ENCODE peak calls at places on chromosome X, in eight cellular contexts. J, V, O, P, H, C, S and L are unnamed samples.
A peak's percentile ranks its signal among the peaks of the same experiment; 100 is the strongest.

GRCh38 chrX:153922932-153923857 is 2.9 kb downstream of the ARHGAP4 start:
- DNase-seq in J (peak; percentile 79), V (no peak), O (peak; percentile 82), P (peak; percentile 63), H (peak; percentile 83), C (peak; percentile 80), S (peak; percentile 69), L (peak; percentile 54)

GRCh38 chrX:136692271-136692670 is 44.3 kb downstream of the CD40LG start:
- DNase-seq in J (no peak), V (no peak), O (no peak), P (no peak), H (no peak), C (no peak), S (no peak), L (no peak)

GRCh38 chrX:128975716-128976115 is 547.6 kb downstream of the SMARCA1 start:
- DNase-seq in J (no peak), V (no peak), O (no peak), P (no peak), H (no peak), C (no peak), S (peak; percentile 17), L (no peak)

GRCh38 chrX:153717445-153717844 is 6.7 kb downstream of the BCAP31 start:
- DNase-seq in J (no peak), V (no peak), O (no peak), P (no peak), H (no peak), C (no peak), S (no peak), L (no peak)

GRCh38 chrX:40864972-40865371 is 129.6 kb upstream of the MED14 start:
- DNase-seq in J (no peak), V (no peak), O (no peak), P (peak; percentile 40), H (no peak), C (no peak), S (no peak), L (no peak)

GRCh38 chrX:69431417-69431816 is 72.7 kb upstream of the NALF2 start:
- DNase-seq in J (no peak), V (no peak), O (no peak), P (no peak), H (no peak), C (no peak), S (no peak), L (no peak)

GRCh38 chrX:3738489-3738888 is 25.0 kb upstream of the PRKX start:
- DNase-seq in J (no peak), V (no peak), O (no peak), P (no peak), H (no peak), C (no peak), S (no peak), L (no peak)

GRCh38 chrX:99572711-99573110 is 837.4 kb downstream of the PCDH19 start:
- DNase-seq in J (no peak), V (no peak), O (no peak), P (no peak), H (no peak), C (no peak), S (no peak), L (no peak)

GRCh38 chrX:84865113-84865512 is 138.6 kb upstream of the APOOL start:
- DNase-seq in J (no peak), V (no peak), O (no peak), P (peak; percentile 25), H (no peak), C (no peak), S (no peak), L (no peak)

GRCh38 chrX:132622130-132622529 is 133.3 kb upstream of the MBNL3 start:
- DNase-seq in J (no peak), V (peak; percentile 10), O (no peak), P (peak; percentile 43), H (no peak), C (peak; percentile 20), S (no peak), L (peak; percentile 50)

GRCh38 chrX:65644621-65645287 is 22.7 kb upstream of the MSN start:
- DNase-seq in J (peak; percentile 82), V (peak; percentile 14), O (peak; percentile 90), P (peak; percentile 85), H (peak; percentile 82), C (peak; percentile 92), S (peak; percentile 67), L (peak; percentile 63)

GRCh38 chrX:21735753-21736127 is 22.2 kb downstream of the SMPX start:
- DNase-seq in J (no peak), V (no peak), O (no peak), P (no peak), H (no peak), C (no peak), S (no peak), L (no peak)

GRCh38 chrX:17656035-17656418 is 81.3 kb upstream of the SCML1 start:
- DNase-seq in J (no peak), V (no peak), O (no peak), P (no peak), H (no peak), C (no peak), S (no peak), L (no peak)

GRCh38 chrX:130626521-130626920 is 224.7 kb downstream of the RBMX2 start:
- DNase-seq in J (no peak), V (no peak), O (no peak), P (no peak), H (no peak), C (no peak), S (no peak), L (peak; percentile 27)

GRCh38 chrX:44382871-44383270 is 39.4 kb upstream of the EFHC2 start:
- DNase-seq in J (no peak), V (no peak), O (no peak), P (peak; percentile 57), H (no peak), C (no peak), S (no peak), L (no peak)

GRCh38 chrX:140432328-140433025 is 72.4 kb downstream of the SOX3 start:
- DNase-seq in J (peak; percentile 30), V (no peak), O (no peak), P (peak; percentile 24), H (no peak), C (no peak), S (no peak), L (no peak)

GRCh38 chrX:110315541-110315940 is 2.3 kb downstream of the AMMECR1 start:
- DNase-seq in J (no peak), V (no peak), O (no peak), P (no peak), H (no peak), C (no peak), S (no peak), L (peak; percentile 40)

GRCh38 chrX:102155806-102156179 is at the start of gene BEX5:
- DNase-seq in J (peak; percentile 28), V (peak; percentile 35), O (peak; percentile 62), P (no peak), H (peak; percentile 40), C (peak; percentile 44), S (no peak), L (no peak)

DNA sequence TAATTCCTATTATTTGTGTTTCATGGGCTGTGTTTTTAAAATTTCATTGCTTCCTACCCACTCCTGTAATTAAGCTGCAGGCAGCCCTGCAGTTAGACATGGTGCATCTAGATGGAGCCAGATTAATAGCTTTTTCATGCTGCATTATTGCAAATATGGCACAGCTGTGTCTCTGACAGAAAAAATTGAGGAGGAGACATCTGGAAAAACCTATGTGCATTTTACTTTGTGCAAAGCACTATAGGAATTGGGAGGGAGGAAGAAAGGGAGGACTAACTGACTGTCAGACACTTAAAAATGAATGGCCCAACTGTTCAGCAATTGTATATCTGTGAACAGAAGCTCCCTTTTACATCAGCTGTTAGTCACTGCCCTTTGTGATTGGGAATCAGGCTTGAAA is 8.1 kb upstream of the RPGR start:
- DNase-seq in J (no peak), V (no peak), O (no peak), P (no peak), H (no peak), C (no peak), S (no peak), L (no peak)
- TF ChIP-seq CTCF in J (peak; percentile 43), V (no peak), O (peak; percentile 14), P (no peak), H (no peak), C (no peak), S (no peak), L (no peak)

GRCh38 chrX:48507246-48507645 is 1.5 kb upstream of the PORCN start:
- DNase-seq in J (no peak), V (no peak), O (no peak), P (no peak), H (no peak), C (no peak), S (no peak), L (no peak)

GRCh38 chrX:48509245-48509590 is 426 bp downstream of the PORCN start:
- DNase-seq in J (no peak), V (no peak), O (no peak), P (no peak), H (no peak), C (no peak), S (no peak), L (no peak)

GRCh38 chrX:48508400-48509244 is at the start of gene PORCN:
- DNase-seq in J (peak; percentile 86), V (peak; percentile 82), O (peak; percentile 81), P (peak; percentile 53), H (peak; percentile 84), C (peak; percentile 79), S (peak; percentile 80), L (peak; percentile 68)

GRCh38 chrX:48505481-48505880 is 3.3 kb upstream of the PORCN start:
- DNase-seq in J (no peak), V (no peak), O (no peak), P (no peak), H (no peak), C (no peak), S (no peak), L (no peak)

DNA sequence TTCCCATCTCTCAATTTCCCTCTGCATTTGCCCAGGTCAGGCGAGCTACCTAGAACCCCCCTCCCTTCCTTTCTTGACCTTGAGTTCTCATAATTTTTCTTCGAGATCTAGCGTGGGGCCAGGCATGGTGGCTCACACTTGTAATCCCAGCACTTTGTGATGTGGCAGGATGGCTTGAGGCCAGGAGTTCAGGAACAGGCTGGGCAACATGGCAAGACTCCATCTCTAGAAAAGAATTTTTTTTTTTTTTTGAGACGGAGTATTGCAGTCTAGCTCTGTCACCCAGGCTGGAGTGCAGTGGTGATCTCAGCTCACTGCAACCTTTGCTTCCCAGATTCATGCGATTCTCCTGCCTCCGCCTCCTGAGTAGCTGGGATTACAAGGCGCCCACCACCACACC is 4.5 kb upstream of the PORCN start:
- DNase-seq in J (no peak), V (no peak), O (no peak), P (no peak), H (no peak), C (no peak), S (no peak), L (no peak)
- H3K4me3 ChIP-seq in J (no peak overlapping the region), V (no peak overlapping the region), O (no peak overlapping the region), P (no peak overlapping the region), H (no peak overlapping the region), C (no peak overlapping the region), S (no peak overlapping the region), L (no peak overlapping the region)

GRCh38 chrX:106178826-106179225 is 10.7 kb downstream of the PWWP3B start:
- DNase-seq in J (no peak), V (no peak), O (no peak), P (no peak), H (no peak), C (no peak), S (no peak), L (peak; percentile 24)
- TF ChIP-seq CTCF in J (no peak), V (no peak), O (no peak), P (no peak), H (no peak), C (no peak), S (no peak), L (peak; percentile 8)

DNA sequence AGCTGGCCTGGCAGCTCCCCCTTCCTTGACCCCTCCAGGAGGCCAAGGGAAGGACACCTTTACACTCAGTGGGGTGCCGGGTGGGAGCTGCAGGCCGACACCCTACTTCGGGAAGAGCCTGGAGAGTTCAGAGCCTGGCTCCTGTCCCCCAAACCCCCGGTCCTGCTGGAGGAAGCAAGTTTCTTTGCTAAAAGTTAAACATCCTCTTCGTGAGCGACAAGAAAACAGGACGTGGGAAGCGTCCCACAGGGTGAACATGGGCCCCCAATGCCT is 2.3 kb upstream of the FTSJ1 start:
- DNase-seq in J (no peak), V (no peak), O (no peak), P (no peak), H (no peak), C (no peak), S (no peak), L (no peak)
- H3K4me3 ChIP-seq in J (no peak overlapping the region), V (no peak overlapping the region), O (no peak overlapping the region), P (no peak overlapping the region), H (no peak overlapping the region), C (no peak overlapping the region), S (no peak overlapping the region), L (no peak overlapping the region)